ENCODE peak calls at places on chromosome 14, in six cellular contexts. One of them, this sample, is unnamed.

GRCh38 chr14:103688906-103689902 is 26.0 kb downstream of the XRCC3 start:
- DNase-seq in PC-3: no peak
- DNase-seq in activated CD4-positive, alpha-beta T cell treated with anti-CD3 and anti-CD28 coated beads for 24 hours: no peak
- DNase-seq in fibroblast of mammary gland: peak; percentile 58
- DNase-seq in stimulated activated CD8-positive, alpha-beta memory T cell treated with anti-CD3 and anti-CD28 coated beads, Interleukin-15, amount 100 ng/mL, for 24 hours: no peak
- DNase-seq in stimulated activated CD4-positive, alpha-beta T cell treated with anti-CD3 and anti-CD28 coated beads, Interleukin-4, amount 100 ng/mL, for 4 hours: no peak
- DNase-seq in this sample: peak; percentile 72

GRCh38 chr14:36503771-36504741 is 16.0 kb downstream of the NKX2-1 start:
- DNase-seq in activated CD4-positive, alpha-beta T cell treated with anti-CD3 and anti-CD28 coated beads for 24 hours: no peak
- DNase-seq in stimulated activated CD4-positive, alpha-beta T cell treated with anti-CD3 and anti-CD28 coated beads, Interleukin-4, amount 100 ng/mL, for 4 hours: no peak
- DNase-seq in PC-3: no peak
- DNase-seq in stimulated activated CD8-positive, alpha-beta memory T cell treated with anti-CD3 and anti-CD28 coated beads, Interleukin-15, amount 100 ng/mL, for 24 hours: no peak
- DNase-seq in fibroblast of mammary gland: no peak
- DNase-seq in this sample: no peak

GRCh38 chr14:94366146-94366887 is 22.1 kb downstream of the SERPINA1 start:
- DNase-seq in PC-3: no peak
- DNase-seq in activated CD4-positive, alpha-beta T cell treated with anti-CD3 and anti-CD28 coated beads for 24 hours: no peak
- DNase-seq in stimulated activated CD4-positive, alpha-beta T cell treated with anti-CD3 and anti-CD28 coated beads, Interleukin-4, amount 100 ng/mL, for 4 hours: no peak
- DNase-seq in stimulated activated CD8-positive, alpha-beta memory T cell treated with anti-CD3 and anti-CD28 coated beads, Interleukin-15, amount 100 ng/mL, for 24 hours: no peak
- DNase-seq in fibroblast of mammary gland: no peak
- DNase-seq in this sample: no peak

GRCh38 chr14:45198551-45198950 is 54.5 kb downstream of the MIS18BP1 start:
- DNase-seq in stimulated activated CD8-positive, alpha-beta memory T cell treated with anti-CD3 and anti-CD28 coated beads, Interleukin-15, amount 100 ng/mL, for 24 hours: no peak
- DNase-seq in PC-3: peak; percentile 27
- DNase-seq in activated CD4-positive, alpha-beta T cell treated with anti-CD3 and anti-CD28 coated beads for 24 hours: no peak
- DNase-seq in stimulated activated CD4-positive, alpha-beta T cell treated with anti-CD3 and anti-CD28 coated beads, Interleukin-4, amount 100 ng/mL, for 4 hours: no peak
- DNase-seq in fibroblast of mammary gland: peak; percentile 78
- DNase-seq in this sample: peak; percentile 95

GRCh38 chr14:34857689-34858449 is 17.3 kb downstream of the BAZ1A start:
- DNase-seq in fibroblast of mammary gland: no peak
- DNase-seq in stimulated activated CD8-positive, alpha-beta memory T cell treated with anti-CD3 and anti-CD28 coated beads, Interleukin-15, amount 100 ng/mL, for 24 hours: no peak
- DNase-seq in activated CD4-positive, alpha-beta T cell treated with anti-CD3 and anti-CD28 coated beads for 24 hours: no peak
- DNase-seq in PC-3: no peak
- DNase-seq in stimulated activated CD4-positive, alpha-beta T cell treated with anti-CD3 and anti-CD28 coated beads, Interleukin-4, amount 100 ng/mL, for 4 hours: no peak
- DNase-seq in this sample: no peak

GRCh38 chr14:55427439-55427838 is 13.0 kb downstream of the TBPL2 start:
- DNase-seq in stimulated activated CD8-positive, alpha-beta memory T cell treated with anti-CD3 and anti-CD28 coated beads, Interleukin-15, amount 100 ng/mL, for 24 hours: no peak
- DNase-seq in activated CD4-positive, alpha-beta T cell treated with anti-CD3 and anti-CD28 coated beads for 24 hours: no peak
- DNase-seq in fibroblast of mammary gland: no peak
- DNase-seq in stimulated activated CD4-positive, alpha-beta T cell treated with anti-CD3 and anti-CD28 coated beads, Interleukin-4, amount 100 ng/mL, for 4 hours: no peak
- DNase-seq in PC-3: peak; percentile 100
- DNase-seq in this sample: peak; percentile 51

GRCh38 chr14:29584992-29585391 is 342.7 kb downstream of the PRKD1 start:
- DNase-seq in stimulated activated CD4-positive, alpha-beta T cell treated with anti-CD3 and anti-CD28 coated beads, Interleukin-4, amount 100 ng/mL, for 4 hours: no peak
- DNase-seq in stimulated activated CD8-positive, alpha-beta memory T cell treated with anti-CD3 and anti-CD28 coated beads, Interleukin-15, amount 100 ng/mL, for 24 hours: no peak
- DNase-seq in fibroblast of mammary gland: peak; percentile 59
- DNase-seq in activated CD4-positive, alpha-beta T cell treated with anti-CD3 and anti-CD28 coated beads for 24 hours: no peak
- DNase-seq in PC-3: peak; percentile 2
- DNase-seq in this sample: peak; percentile 80

GRCh38 chr14:24339284-24340151 is at the start of gene RIPK3:
- DNase-seq in fibroblast of mammary gland: no peak
- DNase-seq in stimulated activated CD8-positive, alpha-beta memory T cell treated with anti-CD3 and anti-CD28 coated beads, Interleukin-15, amount 100 ng/mL, for 24 hours: no peak
- DNase-seq in PC-3: no peak
- DNase-seq in activated CD4-positive, alpha-beta T cell treated with anti-CD3 and anti-CD28 coated beads for 24 hours: peak; percentile 56
- DNase-seq in stimulated activated CD4-positive, alpha-beta T cell treated with anti-CD3 and anti-CD28 coated beads, Interleukin-4, amount 100 ng/mL, for 4 hours: peak; percentile 62
- DNase-seq in this sample: no peak

GRCh38 chr14:61466249-61466904 is 145.0 kb downstream of the PRKCH start:
- DNase-seq in fibroblast of mammary gland: peak; percentile 99
- DNase-seq in stimulated activated CD8-positive, alpha-beta memory T cell treated with anti-CD3 and anti-CD28 coated beads, Interleukin-15, amount 100 ng/mL, for 24 hours: no peak
- DNase-seq in stimulated activated CD4-positive, alpha-beta T cell treated with anti-CD3 and anti-CD28 coated beads, Interleukin-4, amount 100 ng/mL, for 4 hours: no peak
- DNase-seq in activated CD4-positive, alpha-beta T cell treated with anti-CD3 and anti-CD28 coated beads for 24 hours: no peak
- DNase-seq in PC-3: peak; percentile 91
- DNase-seq in this sample: peak; percentile 93

GRCh38 chr14:64844272-64844671 is 35.4 kb downstream of the SPTB start:
- DNase-seq in activated CD4-positive, alpha-beta T cell treated with anti-CD3 and anti-CD28 coated beads for 24 hours: no peak
- DNase-seq in PC-3: no peak
- DNase-seq in stimulated activated CD4-positive, alpha-beta T cell treated with anti-CD3 and anti-CD28 coated beads, Interleukin-4, amount 100 ng/mL, for 4 hours: no peak
- DNase-seq in fibroblast of mammary gland: no peak
- DNase-seq in stimulated activated CD8-positive, alpha-beta memory T cell treated with anti-CD3 and anti-CD28 coated beads, Interleukin-15, amount 100 ng/mL, for 24 hours: no peak
- DNase-seq in this sample: no peak

GRCh38 chr14:102951799-102952198 is 29.3 kb downstream of the AMN start:
- DNase-seq in stimulated activated CD4-positive, alpha-beta T cell treated with anti-CD3 and anti-CD28 coated beads, Interleukin-4, amount 100 ng/mL, for 4 hours: no peak
- DNase-seq in PC-3: no peak
- DNase-seq in fibroblast of mammary gland: no peak
- DNase-seq in stimulated activated CD8-positive, alpha-beta memory T cell treated with anti-CD3 and anti-CD28 coated beads, Interleukin-15, amount 100 ng/mL, for 24 hours: no peak
- DNase-seq in activated CD4-positive, alpha-beta T cell treated with anti-CD3 and anti-CD28 coated beads for 24 hours: no peak
- DNase-seq in this sample: peak; percentile 61

GRCh38 chr14:64986578-64987571 is at the start of gene FNTB:
- DNase-seq in fibroblast of mammary gland: peak; percentile 96
- DNase-seq in stimulated activated CD8-positive, alpha-beta memory T cell treated with anti-CD3 and anti-CD28 coated beads, Interleukin-15, amount 100 ng/mL, for 24 hours: peak; percentile 72
- DNase-seq in PC-3: peak; percentile 98
- DNase-seq in stimulated activated CD4-positive, alpha-beta T cell treated with anti-CD3 and anti-CD28 coated beads, Interleukin-4, amount 100 ng/mL, for 4 hours: peak; percentile 88
- DNase-seq in activated CD4-positive, alpha-beta T cell treated with anti-CD3 and anti-CD28 coated beads for 24 hours: peak; percentile 83
- DNase-seq in this sample: peak; percentile 94

GRCh38 chr14:54259821-54260220 is 137.0 kb upstream of the CDKN3 start:
- DNase-seq in stimulated activated CD8-positive, alpha-beta memory T cell treated with anti-CD3 and anti-CD28 coated beads, Interleukin-15, amount 100 ng/mL, for 24 hours: no peak
- DNase-seq in stimulated activated CD4-positive, alpha-beta T cell treated with anti-CD3 and anti-CD28 coated beads, Interleukin-4, amount 100 ng/mL, for 4 hours: no peak
- DNase-seq in fibroblast of mammary gland: no peak
- DNase-seq in PC-3: no peak
- DNase-seq in activated CD4-positive, alpha-beta T cell treated with anti-CD3 and anti-CD28 coated beads for 24 hours: no peak
- DNase-seq in this sample: no peak

GRCh38 chr14:69354383-69355154 is 43.5 kb downstream of the ERH start:
- DNase-seq in stimulated activated CD8-positive, alpha-beta memory T cell treated with anti-CD3 and anti-CD28 coated beads, Interleukin-15, amount 100 ng/mL, for 24 hours: no peak
- DNase-seq in fibroblast of mammary gland: no peak
- DNase-seq in stimulated activated CD4-positive, alpha-beta T cell treated with anti-CD3 and anti-CD28 coated beads, Interleukin-4, amount 100 ng/mL, for 4 hours: peak; percentile 59
- DNase-seq in PC-3: no peak
- DNase-seq in activated CD4-positive, alpha-beta T cell treated with anti-CD3 and anti-CD28 coated beads for 24 hours: peak; percentile 54
- DNase-seq in this sample: no peak

GRCh38 chr14:33680873-33681272 is 270.0 kb downstream of the EGLN3 start:
- DNase-seq in stimulated activated CD4-positive, alpha-beta T cell treated with anti-CD3 and anti-CD28 coated beads, Interleukin-4, amount 100 ng/mL, for 4 hours: no peak
- DNase-seq in PC-3: no peak
- DNase-seq in activated CD4-positive, alpha-beta T cell treated with anti-CD3 and anti-CD28 coated beads for 24 hours: no peak
- DNase-seq in stimulated activated CD8-positive, alpha-beta memory T cell treated with anti-CD3 and anti-CD28 coated beads, Interleukin-15, amount 100 ng/mL, for 24 hours: no peak
- DNase-seq in fibroblast of mammary gland: no peak
- DNase-seq in this sample: no peak

GRCh38 chr14:35470775-35471174 is 63.2 kb upstream of the INSM2 start:
- DNase-seq in stimulated activated CD8-positive, alpha-beta memory T cell treated with anti-CD3 and anti-CD28 coated beads, Interleukin-15, amount 100 ng/mL, for 24 hours: no peak
- DNase-seq in PC-3: peak; percentile 49
- DNase-seq in activated CD4-positive, alpha-beta T cell treated with anti-CD3 and anti-CD28 coated beads for 24 hours: no peak
- DNase-seq in stimulated activated CD4-positive, alpha-beta T cell treated with anti-CD3 and anti-CD28 coated beads, Interleukin-4, amount 100 ng/mL, for 4 hours: no peak
- DNase-seq in fibroblast of mammary gland: peak; percentile 31
- DNase-seq in this sample: peak; percentile 9

GRCh38 chr14:91078095-91078737 is 17.8 kb upstream of the RPS6KA5 start:
- DNase-seq in stimulated activated CD8-positive, alpha-beta memory T cell treated with anti-CD3 and anti-CD28 coated beads, Interleukin-15, amount 100 ng/mL, for 24 hours: no peak
- DNase-seq in activated CD4-positive, alpha-beta T cell treated with anti-CD3 and anti-CD28 coated beads for 24 hours: peak; percentile 24
- DNase-seq in stimulated activated CD4-positive, alpha-beta T cell treated with anti-CD3 and anti-CD28 coated beads, Interleukin-4, amount 100 ng/mL, for 4 hours: peak; percentile 32
- DNase-seq in fibroblast of mammary gland: no peak
- DNase-seq in PC-3: no peak
- DNase-seq in this sample: no peak

GRCh38 chr14:98138666-98139065 is 1133.3 kb downstream of the BCL11B start:
- DNase-seq in stimulated activated CD4-positive, alpha-beta T cell treated with anti-CD3 and anti-CD28 coated beads, Interleukin-4, amount 100 ng/mL, for 4 hours: peak; percentile 45
- DNase-seq in stimulated activated CD8-positive, alpha-beta memory T cell treated with anti-CD3 and anti-CD28 coated beads, Interleukin-15, amount 100 ng/mL, for 24 hours: no peak
- DNase-seq in PC-3: peak; percentile 30
- DNase-seq in activated CD4-positive, alpha-beta T cell treated with anti-CD3 and anti-CD28 coated beads for 24 hours: peak; percentile 39
- DNase-seq in fibroblast of mammary gland: peak; percentile 3
- DNase-seq in this sample: no peak

GRCh38 chr14:93133476-93133875 is 17.8 kb upstream of the ITPK1 start:
- DNase-seq in stimulated activated CD4-positive, alpha-beta T cell treated with anti-CD3 and anti-CD28 coated beads, Interleukin-4, amount 100 ng/mL, for 4 hours: no peak
- DNase-seq in stimulated activated CD8-positive, alpha-beta memory T cell treated with anti-CD3 and anti-CD28 coated beads, Interleukin-15, amount 100 ng/mL, for 24 hours: no peak
- DNase-seq in PC-3: peak; percentile 66
- DNase-seq in activated CD4-positive, alpha-beta T cell treated with anti-CD3 and anti-CD28 coated beads for 24 hours: no peak
- DNase-seq in fibroblast of mammary gland: peak; percentile 78
- DNase-seq in this sample: no peak

GRCh38 chr14:64795211-64795610 is 84.5 kb downstream of the SPTB start:
- DNase-seq in PC-3: no peak
- DNase-seq in activated CD4-positive, alpha-beta T cell treated with anti-CD3 and anti-CD28 coated beads for 24 hours: no peak
- DNase-seq in fibroblast of mammary gland: no peak
- DNase-seq in stimulated activated CD4-positive, alpha-beta T cell treated with anti-CD3 and anti-CD28 coated beads, Interleukin-4, amount 100 ng/mL, for 4 hours: no peak
- DNase-seq in stimulated activated CD8-positive, alpha-beta memory T cell treated with anti-CD3 and anti-CD28 coated beads, Interleukin-15, amount 100 ng/mL, for 24 hours: no peak
- DNase-seq in this sample: no peak

GRCh38 chr14:22551597-22551982 is 37.4 kb downstream of the DAD1 start:
- DNase-seq in activated CD4-positive, alpha-beta T cell treated with anti-CD3 and anti-CD28 coated beads for 24 hours: no peak
- DNase-seq in stimulated activated CD8-positive, alpha-beta memory T cell treated with anti-CD3 and anti-CD28 coated beads, Interleukin-15, amount 100 ng/mL, for 24 hours: no peak
- DNase-seq in PC-3: peak; percentile 43
- DNase-seq in stimulated activated CD4-positive, alpha-beta T cell treated with anti-CD3 and anti-CD28 coated beads, Interleukin-4, amount 100 ng/mL, for 4 hours: no peak
- DNase-seq in fibroblast of mammary gland: no peak
- DNase-seq in this sample: no peak

This sample was measured in astrocyte.